ENCODE peak calls at places on chromosomes 5 and 9, in six cellular contexts. N is cardiac muscle cell, J is GM23338, W is ovary, A is pancreas, I is stomach. B is an unnamed sample.
A peak's percentile ranks its signal among the peaks of the same experiment; 100 is the strongest.

GRCh38 chr9:122949696-122950095 is 8.9 kb downstream of the RABGAP1 start:
- DNase-seq in N (peak; percentile 32), I (no peak), W (no peak), J (peak; percentile 45), A (no peak), B (no peak)

GRCh38 chr5:115626444-115626823 is 598 bp upstream of the TMED7 start:
- DNase-seq in A (no peak), J (no peak), W (no peak), N (no peak), I (no peak), B (peak; percentile 56)

GRCh38 chr5:10762178-10762775 is 1.2 kb upstream of the DAP start:
- DNase-seq in A (no peak), J (no peak), N (peak; percentile 36), I (peak; percentile 43), W (peak; percentile 30), B (no peak)

GRCh38 chr9:77648458-77649108 is 461 bp upstream of the GNA14 start:
- DNase-seq in W (peak; percentile 68), N (peak; percentile 60), J (peak; percentile 81), A (peak; percentile 74), I (peak; percentile 66), B (peak; percentile 19)

GRCh38 chr5:63555874-63556273 is 406.4 kb downstream of the HTR1A start:
- DNase-seq in I (no peak), W (no peak), N (no peak), J (no peak), A (no peak), B (no peak)

GRCh38 chr9:69637193-69637592 is 35.0 kb downstream of the APBA1 start:
- DNase-seq in W (no peak), A (no peak), I (no peak), N (no peak), J (no peak), B (no peak)

GRCh38 chr5:178465861-178466288 is 124.3 kb downstream of the COL23A1 start:
- DNase-seq in N (no peak), A (no peak), W (no peak), J (no peak), I (no peak), B (no peak)

GRCh38 chr5:35332551-35332950 is 102.3 kb upstream of the PRLR start:
- DNase-seq in W (peak; percentile 20), N (no peak), A (no peak), I (no peak), J (no peak), B (no peak)

GRCh38 chr5:168976311-168976893 is 324.5 kb downstream of the SLIT3 start:
- DNase-seq in I (no peak), W (no peak), N (peak; percentile 15), J (no peak), A (no peak), B (no peak)

GRCh38 chr5:96336351-96336985 is 96.6 kb downstream of the PCSK1 start:
- DNase-seq in I (peak; percentile 80), W (peak; percentile 76), J (peak; percentile 88), N (peak; percentile 93), A (no peak), B (peak; percentile 64)

GRCh38 chr5:42874621-42875198 is 63.0 kb upstream of the SELENOP start:
- DNase-seq in J (no peak), N (no peak), W (no peak), A (no peak), I (no peak), B (no peak)

GRCh38 chr5:100913298-100913697 is 10.2 kb upstream of the ST8SIA4 start:
- DNase-seq in W (no peak), I (no peak), A (no peak), N (no peak), J (no peak), B (no peak)

GRCh38 chr9:69097053-69097452 is 61.5 kb downstream of the FXN start:
- DNase-seq in A (no peak), N (peak; percentile 89), I (no peak), J (no peak), W (no peak), B (no peak)

GRCh38 chr9:82604947-82605656 is 457.8 kb downstream of the RASEF start:
- DNase-seq in A (peak; percentile 41), W (no peak), I (peak; percentile 30), N (peak; percentile 32), J (no peak), B (no peak)

GRCh38 chr9:92242115-92242778 is 51.2 kb downstream of the IARS1 start:
- DNase-seq in W (peak; percentile 39), N (peak; percentile 81), I (no peak), J (peak; percentile 18), A (no peak), B (no peak)

GRCh38 chr5:60368100-60368499 is 331.9 kb downstream of the DEPDC1B start:
- DNase-seq in A (no peak), I (no peak), W (no peak), J (no peak), N (no peak), B (no peak)

GRCh38 chr9:134333874-134334581 is 7.8 kb downstream of the RXRA start:
- DNase-seq in I (no peak), N (no peak), J (no peak), A (peak; percentile 39), W (no peak), B (no peak)

GRCh38 chr5:42583322-42583721 is 160.1 kb downstream of the GHR start:
- DNase-seq in N (peak; percentile 71), I (peak; percentile 43), J (peak; percentile 86), W (peak; percentile 50), A (peak; percentile 15), B (peak; percentile 36)

GRCh38 chr5:126139086-126139485 is 284.1 kb upstream of the GRAMD2B start:
- DNase-seq in J (no peak), W (no peak), N (no peak), I (no peak), A (no peak), B (no peak)

GRCh38 chr9:15722888-15723287 is 170.0 kb downstream of the CCDC171 start:
- DNase-seq in I (no peak), W (no peak), J (peak; percentile 28), N (no peak), A (no peak), B (no peak)

GRCh38 chr9:111762546-111762945 is 32.2 kb downstream of the SHOC1 start:
- DNase-seq in N (peak; percentile 55), A (no peak), I (no peak), J (no peak), W (no peak), B (no peak)

GRCh38 chr5:139407517-139407916 is 3.6 kb upstream of the SPATA24 start:
- DNase-seq in A (no peak), I (no peak), J (no peak), N (no peak), W (no peak), B (no peak)

GRCh38 chr9:130258999-130259398 is 6.6 kb upstream of the HMCN2 start:
- DNase-seq in W (no peak), A (no peak), J (peak; percentile 48), I (no peak), N (no peak), B (no peak)

DNA sequence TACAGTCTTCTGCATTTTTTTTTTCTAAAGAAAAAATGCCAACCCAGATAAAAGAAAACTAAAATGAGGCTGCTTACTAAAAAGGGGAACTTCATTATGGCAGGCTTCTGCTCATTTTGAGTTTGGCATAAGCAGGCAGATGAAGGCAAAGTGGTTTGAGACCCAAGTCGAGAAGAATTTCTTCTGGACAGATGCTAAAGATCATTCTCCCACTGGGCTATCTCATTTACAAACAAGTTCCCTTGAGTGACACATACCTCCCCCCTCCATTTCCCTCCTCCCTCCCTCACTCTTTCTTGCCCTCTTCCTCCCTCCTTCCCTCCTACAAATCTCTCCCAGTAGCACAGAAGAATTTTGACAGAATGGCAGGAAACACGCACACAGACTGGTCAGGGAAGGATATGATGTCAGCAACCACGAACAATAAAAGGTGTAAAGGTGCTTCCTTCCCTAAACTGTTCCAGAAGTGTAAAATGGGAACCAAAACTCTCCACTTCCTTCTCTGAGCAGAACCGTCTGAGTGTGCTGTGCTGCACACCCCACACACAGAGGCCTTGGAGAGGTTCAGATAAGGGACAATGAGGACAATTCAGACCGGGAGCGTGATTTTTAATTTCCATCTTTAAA is 55.9 kb downstream of the MEF2C start:
- DNase-seq in A (no peak), W (no peak), N (peak; percentile 85), J (peak; percentile 18), I (no peak), B (no peak)
- H3K4me3 ChIP-seq in A (no peak overlapping the region), W (no peak overlapping the region), N (no peak overlapping the region), J (no peak overlapping the region), I (no peak overlapping the region), B (no peak overlapping the region)

GRCh38 chr5:141486091-141486490 is 1.3 kb downstream of the PCDHGC4 start:
- DNase-seq in N (no peak), A (no peak), I (no peak), W (no peak), J (no peak), B (no peak)
- H3K27me3 ChIP-seq in N (peaks cover 15% of the 10 kb centered on the region), A (no peaks in the 10 kb centered on the region), I (no peaks in the 10 kb centered on the region), W (no peaks in the 10 kb centered on the region), J (peaks cover 45% of the 10 kb centered on the region), B (no peaks in the 10 kb centered on the region)

GRCh38 chr5:175561085-175561484 is 82.7 kb downstream of the SFXN1 start:
- DNase-seq in J (peak; percentile 43), N (no peak), I (no peak), W (no peak), A (no peak), B (no peak)

GRCh38 chr5:175556794-175557193 is 78.4 kb downstream of the SFXN1 start:
- DNase-seq in A (no peak), J (no peak), I (no peak), N (no peak), W (no peak), B (no peak)

GRCh38 chr5:175557778-175558177 is 79.4 kb downstream of the SFXN1 start:
- DNase-seq in A (no peak), N (no peak), J (peak; percentile 50), I (no peak), W (no peak), B (no peak)

GRCh38 chr5:175560011-175560410 is 81.7 kb downstream of the SFXN1 start:
- DNase-seq in N (no peak), W (no peak), A (no peak), J (no peak), I (no peak), B (no peak)

GRCh38 chr5:175558801-175559480 is 80.6 kb downstream of the SFXN1 start:
- DNase-seq in N (no peak), W (no peak), I (no peak), J (no peak), A (no peak), B (no peak)
- H3K27ac ChIP-seq in N (no peak overlapping the region), W (no peak overlapping the region), I (no peak overlapping the region), J (no peak overlapping the region), A (no peak overlapping the region), B (no peak overlapping the region)

DNA sequence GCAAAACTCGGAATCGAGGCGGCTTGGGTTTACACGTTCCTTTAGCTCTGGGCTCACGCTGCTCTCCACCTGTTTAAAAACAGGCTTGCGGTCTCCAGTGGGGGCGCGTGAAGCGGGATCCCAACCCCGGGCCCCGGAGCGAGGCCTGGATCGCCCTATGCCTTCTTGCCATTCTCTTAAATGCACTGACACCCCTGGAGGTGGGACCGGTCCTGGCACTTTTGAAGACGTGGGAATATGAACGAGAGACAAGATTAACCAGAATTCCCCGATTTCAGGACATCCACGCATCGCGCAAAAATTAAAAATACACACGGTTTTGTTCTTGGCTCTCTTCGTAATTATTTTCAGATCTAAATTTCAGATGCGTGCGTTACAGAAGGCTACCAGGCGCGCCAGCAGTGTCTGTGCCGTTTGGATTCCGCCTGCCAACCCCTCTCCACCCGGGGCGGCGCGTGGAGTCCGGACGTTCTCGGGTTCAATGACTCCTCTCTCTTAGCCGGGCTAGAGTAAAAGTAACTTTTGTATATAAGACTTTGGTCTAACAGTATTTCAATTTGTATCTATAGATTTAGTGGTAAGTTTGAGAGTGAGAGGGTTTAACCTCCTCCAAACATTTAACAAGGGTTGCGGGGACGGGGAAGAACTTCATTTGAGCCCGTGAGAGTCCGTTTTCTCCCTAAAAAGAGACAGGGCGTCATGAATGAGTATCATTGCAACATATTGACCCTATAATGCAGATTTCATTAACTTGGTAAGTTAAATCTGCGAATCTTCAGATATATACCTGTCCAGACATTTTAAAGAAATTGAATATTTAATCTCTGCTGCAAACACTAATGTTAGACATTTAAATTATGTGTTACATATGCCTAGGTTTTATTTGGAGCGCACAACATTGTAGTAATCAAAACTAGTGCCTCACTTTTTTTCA is 3.8 kb downstream of the FOXD1 start:
- DNase-seq in J (peak; percentile 62), A (no peak), W (no peak), N (no peak), I (no peak), B (no peak)
- H3K4me3 ChIP-seq in J (peak overlapping the region; percentile 44), A (no peak overlapping the region), W (no peak overlapping the region), N (no peak overlapping the region), I (no peak overlapping the region), B (no peak overlapping the region)